ENCODE peak calls at places on chromosomes 3 and 15, in six cellular contexts. U is A549, N is transverse colon, G is stomach, R is sigmoid colon, V is ovary. L is an unnamed sample.

GRCh38 chr3:144200004-144200403 is 228.4 kb downstream of the DIPK2A start:
- DNase-seq in U (no peak), N (no peak), G (no peak), R (no peak), V (no peak), L (no peak)

GRCh38 chr3:30059240-30059639 is 547.2 kb upstream of the TGFBR2 start:
- DNase-seq in U (no peak), N (no peak), G (no peak), R (no peak), V (no peak), L (no peak)

GRCh38 chr15:92079047-92079446 is 225.5 kb downstream of the SLCO3A1 start:
- DNase-seq in U (peak; percentile 66), N (no peak), G (no peak), R (no peak), V (no peak), L (no peak)

GRCh38 chr15:39336926-39337325 is 244.0 kb upstream of the THBS1 start:
- DNase-seq in U (no peak), N (no peak), G (no peak), R (no peak), V (no peak), L (no peak)

GRCh38 chr15:100873029-100873677 is 6.5 kb upstream of the ALDH1A3 start:
- DNase-seq in U (peak; percentile 91), N (peak; percentile 78), G (peak; percentile 71), R (peak; percentile 85), V (no peak), L (peak; percentile 76)

GRCh38 chr3:24135280-24135679 is 190.2 kb downstream of the NR1D2 start:
- DNase-seq in U (peak; percentile 29), N (no peak), G (no peak), R (no peak), V (no peak), L (no peak)

GRCh38 chr3:140053011-140053702 is 118.2 kb downstream of the CLSTN2 start:
- DNase-seq in U (no peak), N (peak; percentile 57), G (no peak), R (no peak), V (no peak), L (no peak)

GRCh38 chr15:97143847-97144711 is 813.6 kb downstream of the NR2F2 start:
- DNase-seq in U (no peak), N (no peak), G (no peak), R (no peak), V (no peak), L (no peak)

GRCh38 chr3:177420643-177421042 is 223.4 kb upstream of the TBL1XR1 start:
- DNase-seq in U (peak; percentile 50), N (no peak), G (no peak), R (no peak), V (no peak), L (no peak)

GRCh38 chr15:55526559-55527036 is 18.6 kb upstream of the DNAAF4 start:
- DNase-seq in U (peak; percentile 69), N (no peak), G (no peak), R (no peak), V (no peak), L (no peak)

GRCh38 chr3:120908030-120908802 is at the start of gene STXBP5L:
- DNase-seq in U (peak; percentile 71), N (peak; percentile 89), G (peak; percentile 82), R (peak; percentile 90), V (peak; percentile 97), L (no peak)

GRCh38 chr3:172276103-172276502 is 172.2 kb downstream of the GHSR start:
- DNase-seq in U (no peak), N (no peak), G (no peak), R (no peak), V (no peak), L (no peak)

GRCh38 chr3:4850928-4851265 is 128.3 kb upstream of the BHLHE40 start:
- DNase-seq in U (no peak), N (no peak), G (no peak), R (no peak), V (no peak), L (no peak)

GRCh38 chr15:31261266-31262142 is 65.1 kb upstream of the KLF13 start:
- DNase-seq in U (no peak), N (no peak), G (peak; percentile 28), R (peak; percentile 66), V (peak; percentile 37), L (no peak)

GRCh38 chr15:35058534-35059054 is 26.5 kb downstream of the NANOGP8 start:
- DNase-seq in U (no peak), N (no peak), G (no peak), R (no peak), V (no peak), L (no peak)

GRCh38 chr3:42080452-42080872 is 10.7 kb upstream of the TRAK1 start:
- DNase-seq in U (peak; percentile 57), N (peak; percentile 58), G (peak; percentile 47), R (peak; percentile 85), V (no peak), L (no peak)

GRCh38 chr3:181317521-181317920 is 328.0 kb upstream of the DNAJC19 start:
- DNase-seq in U (no peak), N (no peak), G (no peak), R (no peak), V (no peak), L (no peak)

GRCh38 chr15:86164222-86164898 is 84.7 kb downstream of the AGBL1 start:
- DNase-seq in U (no peak), N (no peak), G (no peak), R (peak; percentile 83), V (no peak), L (peak; percentile 33)

GRCh38 chr15:33716025-33716424 is 252.3 kb upstream of the CHRM5 start:
- DNase-seq in U (no peak), N (no peak), G (no peak), R (no peak), V (no peak), L (no peak)

GRCh38 chr3:168546707-168547106 is 451.0 kb upstream of the GOLIM4 start:
- DNase-seq in U (no peak), N (no peak), G (no peak), R (no peak), V (no peak), L (no peak)

GRCh38 chr15:95522533-95522932 is 808.0 kb upstream of the NR2F2 start:
- DNase-seq in U (no peak), N (no peak), G (no peak), R (no peak), V (no peak), L (no peak)

GRCh38 chr3:122514123-122515019 is at the start of gene KPNA1:
- DNase-seq in U (peak; percentile 90), N (peak; percentile 88), G (peak; percentile 87), R (peak; percentile 92), V (peak; percentile 90), L (peak; percentile 58)

GRCh38 chr15:97598353-97598798 is 362.1 kb upstream of the ARRDC4 start:
- DNase-seq in U (no peak), N (no peak), G (no peak), R (no peak), V (no peak), L (no peak)

GRCh38 chr3:32862247-32863013 is 44.6 kb downstream of the TRIM71 start:
- DNase-seq in U (no peak), N (no peak), G (no peak), R (no peak), V (no peak), L (no peak)

GRCh38 chr3:146528954-146529353 is 15.5 kb downstream of the PLSCR1 start:
- DNase-seq in U (no peak), N (no peak), G (no peak), R (no peak), V (no peak), L (no peak)

GRCh38 chr3:146524961-146525360 is 19.4 kb downstream of the PLSCR1 start:
- DNase-seq in U (peak; percentile 57), N (no peak), G (no peak), R (no peak), V (no peak), L (no peak)

GRCh38 chr3:146532406-146532805 is 12.0 kb downstream of the PLSCR1 start:
- DNase-seq in U (no peak), N (no peak), G (no peak), R (no peak), V (no peak), L (no peak)

GRCh38 chr3:146530609-146531008 is 13.8 kb downstream of the PLSCR1 start:
- DNase-seq in U (no peak), N (no peak), G (no peak), R (no peak), V (no peak), L (no peak)
- TF ChIP-seq EP300 in U (no peak), N (no peak), G (no peak), R (no peak), V (no peak), L (no peak)

GRCh38 chr3:185914911-185915629 is 22.7 kb downstream of the TRA2B start:
- DNase-seq in U (no peak), N (no peak), G (no peak), R (no peak), V (no peak), L (no peak)
- TF ChIP-seq POLR2A in U (no peak), N (no peak), G (no peak), R (no peak), V (no peak), L (no peak)

DNA sequence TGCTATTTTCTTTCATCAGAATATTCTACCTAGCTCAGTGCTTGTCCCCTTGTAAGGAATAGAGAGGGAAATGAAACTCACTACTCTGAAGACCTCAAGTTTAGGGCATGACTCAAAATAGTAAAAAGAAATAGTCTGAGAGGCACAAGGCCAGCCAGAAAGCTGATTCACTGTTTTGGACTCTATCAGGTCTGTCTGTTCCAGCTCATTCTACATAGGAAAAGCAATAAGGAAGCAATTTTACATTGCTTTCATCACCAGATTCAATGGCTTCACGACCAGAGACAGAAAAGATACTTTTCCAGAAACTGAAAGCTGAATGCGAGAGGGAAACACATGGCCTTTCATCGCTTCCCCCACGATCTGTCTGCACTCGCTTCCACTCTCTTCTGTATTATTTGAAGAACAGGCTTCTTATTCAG is 276.0 kb downstream of the GBE1 start:
- DNase-seq in U (no peak), N (peak; percentile 12), G (no peak), R (no peak), V (no peak), L (no peak)
- H3K4me3 ChIP-seq in U (no peak overlapping the region), N (no peak overlapping the region), G (no peak overlapping the region), R (no peak overlapping the region), V (no peak overlapping the region), L (no peak overlapping the region)

GRCh38 chr3:173401369-173401768 is 3.8 kb downstream of the NLGN1 start:
- DNase-seq in U (no peak), N (no peak), G (no peak), R (no peak), V (no peak), L (no peak)

GRCh38 chr3:173399001-173399400 is 1.5 kb downstream of the NLGN1 start:
- DNase-seq in U (no peak), N (no peak), G (no peak), R (no peak), V (no peak), L (no peak)

GRCh38 chr3:173402656-173403055 is 5.1 kb downstream of the NLGN1 start:
- DNase-seq in U (no peak), N (no peak), G (no peak), R (no peak), V (no peak), L (no peak)

GRCh38 chr3:173403376-173403775 is 5.8 kb downstream of the NLGN1 start:
- DNase-seq in U (no peak), N (no peak), G (no peak), R (no peak), V (no peak), L (no peak)

DNA sequence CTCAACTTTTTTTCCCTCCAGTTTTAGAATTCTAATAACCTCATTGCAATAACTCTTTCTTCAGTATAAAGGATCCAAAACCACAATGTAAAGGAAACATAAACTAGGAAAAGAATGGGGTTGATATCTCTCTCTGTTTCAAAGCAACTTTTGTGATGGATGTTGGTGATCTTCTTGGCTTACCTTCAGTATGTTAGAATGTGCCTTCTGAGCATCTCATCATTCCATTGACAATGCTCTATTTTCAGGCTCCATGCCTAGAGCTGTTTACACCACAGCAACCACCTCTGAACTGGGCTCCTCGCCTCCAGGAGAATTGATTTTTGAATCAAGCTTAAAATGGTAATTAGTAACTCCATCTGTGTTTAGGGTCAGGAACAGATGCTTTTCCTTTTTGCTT is 6.6 kb downstream of the NLGN1 start:
- DNase-seq in U (no peak), N (no peak), G (no peak), R (no peak), V (no peak), L (no peak)
- TF ChIP-seq EP300 in U (no peak), N (no peak), G (no peak), R (no peak), V (no peak), L (no peak)